ENCODE peak calls at places on chromosome 20, in four cellular contexts. K is heart left ventricle, J is Peyer's patch, U is esophagus muscularis mucosa. N is an unnamed sample. For H3K4me1, the result is how much of the 10 kb centered on the place peaks cover.

GRCh38 chr20:4130404-4131189 is 115.2 kb upstream of the RNF24 start:
- DNase-seq in K (no peak), U (no peak), J (no peak), N (no peak)

GRCh38 chr20:3312940-3313656 is 74.1 kb upstream of the SLC4A11 start:
- DNase-seq in J (no peak), U (no peak), K (no peak), N (no peak)

GRCh38 chr20:22582386-22582959 is 1.9 kb downstream of the FOXA2 start:
- DNase-seq in J (no peak), U (no peak), K (no peak), N (peak)

GRCh38 chr20:63456429-63457284 is 15.8 kb downstream of the KCNQ2 start:
- DNase-seq in K (peak), J (no peak), U (no peak), N (no peak)

GRCh38 chr20:45098096-45098773 is 2.7 kb downstream of the KCNS1 start:
- DNase-seq in K (no peak), U (no peak), J (no peak), N (peak)

GRCh38 chr20:46749164-46749563 is 39.7 kb downstream of the SLC2A10 start:
- DNase-seq in U (no peak), J (no peak), K (no peak), N (no peak)

GRCh38 chr20:32203556-32204484 is 3.7 kb downstream of the PLAGL2 start:
- DNase-seq in J (no peak), K (no peak), U (no peak), N (no peak)

GRCh38 chr20:25278636-25279361 is 30.9 kb downstream of the PYGB start:
- DNase-seq in K (peak), U (no peak), J (peak), N (peak)

GRCh38 chr20:19917110-19917509 is 100.1 kb upstream of the NAA20 start:
- DNase-seq in U (no peak), J (no peak), K (no peak), N (no peak)

GRCh38 chr20:40962733-40963504 is 65.7 kb upstream of the TOP1 start:
- DNase-seq in U (peak), K (peak), J (peak), N (peak)

GRCh38 chr20:17262786-17263185 is 35.9 kb downstream of the PCSK2 start:
- DNase-seq in J (no peak), U (no peak), K (no peak), N (no peak)

GRCh38 chr20:8646026-8646425 is 422.9 kb upstream of the PLCB4 start:
- DNase-seq in U (no peak), K (no peak), J (no peak), N (no peak)

GRCh38 chr20:15976047-15976731 is 597.1 kb downstream of the KIF16B start:
- DNase-seq in K (no peak), U (no peak), J (no peak), N (no peak)

GRCh38 chr20:41475507-41475906 is 108.9 kb upstream of the EMILIN3 start:
- DNase-seq in J (no peak), U (no peak), K (no peak), N (no peak)

GRCh38 chr20:50092436-50092835 is 20.5 kb downstream of the UBE2V1 start:
- DNase-seq in J (no peak), U (no peak), K (no peak), N (no peak)

GRCh38 chr20:12414446-12415274 is 497.0 kb downstream of the BTBD3 start:
- DNase-seq in K (no peak), J (no peak), U (no peak), N (no peak)

GRCh38 chr20:61877331-61877730 is 188.3 kb downstream of the TAF4 start:
- DNase-seq in U (no peak), K (no peak), J (no peak), N (peak)

GRCh38 chr20:56429496-56429895 is 17.4 kb downstream of the CASS4 start:
- DNase-seq in K (peak), U (no peak), J (no peak), N (peak)

GRCh38 chr20:49446808-49447207 is 35.7 kb downstream of the KCNB1 start:
- DNase-seq in U (peak), K (peak), J (no peak), N (no peak)

GRCh38 chr20:29408034-29408695 is 1849.3 kb upstream of the DEFB115 start:
- DNase-seq in U (no peak), K (no peak), J (no peak), N (peak)

GRCh38 chr20:10217517-10218410 is 866 bp upstream of the SNAP25 start:
- DNase-seq in J (no peak), K (no peak), U (no peak), N (peak)

DNA sequence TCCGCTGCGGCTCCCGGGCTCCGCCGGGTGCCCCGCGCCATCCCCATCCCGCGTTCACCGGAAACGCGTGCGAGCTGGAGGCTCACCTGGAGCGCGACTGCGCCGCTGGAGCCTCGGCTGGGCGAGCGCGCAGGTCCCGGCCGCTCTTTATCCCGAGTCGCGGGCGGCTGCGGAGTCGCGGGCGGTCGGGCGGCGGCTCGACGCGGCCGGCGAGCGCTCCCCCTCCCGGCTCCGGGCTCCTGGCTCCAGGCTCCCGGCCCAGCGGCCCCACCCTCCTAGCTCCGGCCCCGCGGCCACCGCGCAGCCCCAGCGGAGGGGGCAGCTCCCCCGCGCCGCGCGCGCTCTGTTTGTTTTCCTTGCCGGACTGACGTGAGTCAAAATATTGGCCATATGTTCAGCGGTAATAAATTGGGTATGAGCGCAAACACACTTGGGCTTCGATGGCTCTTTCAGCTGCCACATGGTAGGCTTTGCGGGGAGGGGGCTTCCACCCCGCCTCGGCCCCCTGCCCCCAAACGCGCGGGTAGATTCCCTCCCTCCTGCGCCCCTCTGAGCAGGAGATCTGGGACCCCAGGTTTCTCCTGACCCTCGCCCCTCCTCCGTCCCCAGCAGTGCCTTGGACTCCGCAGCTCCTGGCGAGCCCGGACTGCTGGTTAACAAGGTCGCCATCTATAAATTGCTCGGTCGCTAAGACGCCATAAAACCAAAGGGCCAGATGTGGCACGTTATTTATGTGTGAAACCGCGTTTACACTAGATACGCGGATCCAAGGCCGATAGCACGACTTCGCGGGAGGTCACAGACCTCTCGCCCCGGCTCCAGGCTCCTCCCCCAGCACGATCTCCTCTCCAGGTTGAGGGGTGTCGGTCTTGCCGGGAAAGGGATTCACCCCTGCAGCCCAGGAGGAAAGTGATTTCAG is 8.9 kb upstream of the NKX2-2 start:
- DNase-seq in J (no peak), K (no peak), U (no peak), N (peak)
- H3K4me3 ChIP-seq in J (peak), K (peak), U (no peak), N (no peak)

GRCh38 chr20:826695-827323 is 6.7 kb upstream of the FAM110A start:
- DNase-seq in U (peak), K (no peak), J (peak), N (no peak)
- H3K4me1 ChIP-seq in U (under half), K (under half), J (under half), N (under half)

GRCh38 chr20:18404172-18404571 is 62.7 kb downstream of the DZANK1 start:
- DNase-seq in U (no peak), K (no peak), J (no peak), N (no peak)
- TF ChIP-seq CTCF in U (no peak), K (no peak), J (no peak), N (no peak)

GRCh38 chr20:35618032-35618371 is 2.4 kb downstream of the SPAG4 start:
- DNase-seq in U (no peak), J (no peak), K (no peak), N (no peak)
- H3K4me3 ChIP-seq in U (peak), J (peak), K (peak), N (no peak)

GRCh38 chr20:59726196-59726595 is 121.9 kb downstream of the PHACTR3 start:
- DNase-seq in J (no peak), U (no peak), K (no peak), N (no peak)

GRCh38 chr20:59723607-59724456 is 119.5 kb downstream of the PHACTR3 start:
- DNase-seq in K (no peak), J (no peak), U (no peak), N (no peak)

GRCh38 chr20:59725476-59726119 is 121.3 kb downstream of the PHACTR3 start:
- DNase-seq in U (no peak), J (no peak), K (no peak), N (no peak)

GRCh38 chr20:59723108-59723500 is 118.8 kb downstream of the PHACTR3 start:
- DNase-seq in J (no peak), U (no peak), K (no peak), N (no peak)

DNA sequence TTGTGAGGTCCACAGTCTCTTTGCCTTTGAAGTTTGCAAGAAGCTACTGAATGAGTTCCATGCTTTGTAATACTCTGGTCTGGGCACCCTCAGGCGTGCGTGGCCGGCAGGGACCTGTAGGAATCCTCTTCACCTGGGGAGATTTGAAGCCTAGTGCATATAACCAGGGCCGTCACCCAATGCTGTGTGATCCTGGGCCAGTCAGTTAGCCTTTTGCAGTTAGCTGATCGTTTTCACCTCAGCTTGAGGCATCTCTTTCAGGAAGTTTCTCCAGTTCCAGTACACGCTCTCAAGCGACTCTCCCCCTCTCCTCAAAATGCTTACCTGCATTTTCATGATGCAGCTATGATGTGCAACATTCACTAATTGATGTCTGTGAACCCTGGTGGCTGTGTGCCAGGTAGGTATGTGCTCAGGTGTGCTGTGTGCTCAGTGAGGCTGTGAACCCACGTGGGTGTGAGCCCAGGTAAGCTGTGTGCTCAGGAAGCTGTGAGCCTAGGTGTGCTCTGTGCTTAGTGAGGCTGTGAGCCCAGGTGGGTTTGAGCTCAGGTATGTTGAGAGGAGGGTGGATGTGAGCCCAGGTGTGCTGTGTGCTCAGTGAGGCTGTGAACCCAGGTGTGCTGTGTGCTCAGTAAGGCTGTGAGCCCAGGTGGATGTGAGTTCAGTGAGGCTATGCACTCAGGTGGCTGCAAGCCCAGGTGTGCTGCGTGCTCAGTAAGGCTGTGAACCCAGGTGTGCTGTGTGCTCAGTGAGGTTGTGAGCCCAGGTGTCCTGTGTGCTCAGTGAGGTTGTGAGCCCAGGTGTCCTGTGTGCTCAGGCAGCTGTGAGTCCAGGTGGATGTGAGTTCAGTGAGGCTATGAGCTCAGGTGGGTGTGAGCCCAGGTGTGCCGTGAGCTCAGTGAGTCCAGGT is 120.4 kb downstream of the PHACTR3 start:
- DNase-seq in J (no peak), K (no peak), U (no peak), N (no peak)
- H3K4me1 ChIP-seq in J (under half), K (under half), U (under half), N (under half)

DNA sequence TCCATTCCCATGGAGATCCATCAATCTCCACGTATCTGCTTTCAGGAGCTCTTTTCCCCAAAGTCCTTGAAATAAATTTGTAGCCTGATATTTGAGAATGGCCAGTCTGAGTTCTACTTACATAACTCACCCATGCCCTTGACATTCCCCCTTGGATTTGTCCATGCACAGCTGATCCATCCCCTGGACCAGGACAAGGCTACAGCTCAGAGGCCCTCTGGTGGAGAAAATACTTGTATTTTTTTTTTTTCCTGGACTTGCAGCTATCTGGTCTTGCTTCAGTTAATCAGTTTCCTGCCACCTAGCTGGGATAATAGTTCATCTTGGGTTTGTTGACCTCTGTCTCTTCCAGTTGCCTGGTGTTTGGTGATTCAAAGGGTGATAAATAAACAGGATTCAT is 467.6 kb downstream of the DHX35 start:
- DNase-seq in J (no peak), K (no peak), U (no peak), N (no peak)
- TF ChIP-seq CTCF in J (no peak), K (peak), U (no peak), N (peak)

GRCh38 chr20:1118336-1119127 is at the start of gene PSMF1:
- DNase-seq in J (peak), U (peak), K (peak), N (peak)
- H3K4me3 ChIP-seq in J (peak), U (peak), K (peak), N (peak)